ENCODE peak calls at places on chromosomes 11 and 22, in four cellular contexts. W, R, B and M are unnamed samples.

GRCh38 chr22:29994941-29995340 is 85.3 kb upstream of the HORMAD2 start:
- DNase-seq in W (no peak), R (peak), B (no peak), M (no peak)

GRCh38 chr22:48569476-48570233 is 1258.0 kb downstream of the BRD1 start:
- DNase-seq in W (no peak), R (no peak), B (no peak), M (no peak)

GRCh38 chr11:117098269-117099231 is at the start of gene SIK3:
- DNase-seq in W (peak), R (peak), B (peak), M (peak)

GRCh38 chr11:13064593-13064992 is 55.5 kb downstream of the RASSF10 start:
- DNase-seq in W (no peak), R (no peak), B (no peak), M (no peak)

GRCh38 chr11:120798854-120799253 is 225.0 kb upstream of the TBCEL start:
- DNase-seq in W (no peak), R (no peak), B (no peak), M (no peak)

GRCh38 chr11:7775689-7776088 is 21.1 kb downstream of the OR5P2 start:
- DNase-seq in W (no peak), R (no peak), B (no peak), M (no peak)

GRCh38 chr11:130031945-130032344 is 29.3 kb upstream of the PRDM10 start:
- DNase-seq in W (no peak), R (no peak), B (no peak), M (no peak)

GRCh38 chr11:29282088-29282487 is 734.7 kb downstream of the KCNA4 start:
- DNase-seq in W (no peak), R (peak), B (no peak), M (no peak)

GRCh38 chr11:1892116-1892515 is 421 bp upstream of the PRR33 start:
- DNase-seq in W (no peak), R (no peak), B (no peak), M (no peak)

GRCh38 chr11:64760759-64761417 is 1.1 kb upstream of the PYGM start:
- DNase-seq in W (no peak), R (no peak), B (no peak), M (no peak)

GRCh38 chr11:71200761-71201160 is 51.6 kb downstream of the SHANK2 start:
- DNase-seq in W (no peak), R (no peak), B (no peak), M (no peak)

GRCh38 chr11:107916671-107917241 is 11.5 kb upstream of the RAB39A start:
- DNase-seq in W (no peak), R (peak), B (peak), M (peak)

GRCh38 chr11:62727833-62728721 is at the start of gene TTC9C:
- DNase-seq in W (peak), R (peak), B (peak), M (peak)

GRCh38 chr11:74634537-74634936 is 42.2 kb downstream of the POLD3 start:
- DNase-seq in W (no peak), R (peak), B (no peak), M (no peak)

GRCh38 chr11:102831128-102831708 is 12.2 kb downstream of the MMP3 start:
- DNase-seq in W (no peak), R (no peak), B (no peak), M (no peak)

GRCh38 chr11:3124821-3125220 is 40.3 kb downstream of the OSBPL5 start:
- DNase-seq in W (no peak), R (no peak), B (no peak), M (no peak)

GRCh38 chr11:36162282-36162825 is 126.9 kb downstream of the COMMD9 start:
- DNase-seq in W (no peak), R (no peak), B (no peak), M (no peak)

GRCh38 chr11:30107899-30108298 is 91.1 kb upstream of the KCNA4 start:
- DNase-seq in W (no peak), R (peak), B (no peak), M (no peak)

GRCh38 chr11:64120951-64121569 is 44.9 kb downstream of the MACROD1 start:
- DNase-seq in W (no peak), R (no peak), B (no peak), M (no peak)

GRCh38 chr22:28922540-28923244 is 39.3 kb downstream of the ZNRF3 start:
- DNase-seq in W (no peak), R (no peak), B (no peak), M (no peak)

GRCh38 chr11:82995754-82996398 is 75.8 kb downstream of the RAB30 start:
- DNase-seq in W (no peak), R (no peak), B (no peak), M (no peak)